ENCODE peak calls at places on chromosomes 6 and 20, in six cellular contexts. One of them, this sample, is unnamed.
A peak's percentile ranks its signal among the peaks of the same experiment; 100 is the strongest.

GRCh38 chr6:144710207-144710606 is 425.1 kb downstream of the UTRN start:
- DNase-seq in WTC11: no peak
- DNase-seq in tibial artery: no peak
- DNase-seq in left ventricle myocardium inferior: no peak
- DNase-seq in foreskin keratinocyte: peak; percentile 83
- DNase-seq in type B pancreatic cell: no peak
- DNase-seq in this sample: no peak

GRCh38 chr6:158143700-158144099 is 24.4 kb downstream of the SERAC1 start:
- DNase-seq in WTC11: peak; percentile 36
- DNase-seq in tibial artery: no peak
- DNase-seq in left ventricle myocardium inferior: no peak
- DNase-seq in foreskin keratinocyte: no peak
- DNase-seq in type B pancreatic cell: no peak
- DNase-seq in this sample: peak; percentile 32

GRCh38 chr20:33005132-33005566 is 916 bp upstream of the SUN5 start:
- DNase-seq in WTC11: no peak
- DNase-seq in tibial artery: no peak
- DNase-seq in left ventricle myocardium inferior: no peak
- DNase-seq in foreskin keratinocyte: no peak
- DNase-seq in type B pancreatic cell: no peak
- DNase-seq in this sample: peak; percentile 43

GRCh38 chr6:134477991-134478635 is 160.2 kb upstream of the SGK1 start:
- DNase-seq in WTC11: no peak
- DNase-seq in tibial artery: no peak
- DNase-seq in left ventricle myocardium inferior: no peak
- DNase-seq in foreskin keratinocyte: no peak
- DNase-seq in type B pancreatic cell: no peak
- DNase-seq in this sample: no peak

GRCh38 chr20:4067600-4068261 is 52.4 kb upstream of the RNF24 start:
- DNase-seq in WTC11: no peak
- DNase-seq in tibial artery: peak; percentile 74
- DNase-seq in left ventricle myocardium inferior: no peak
- DNase-seq in foreskin keratinocyte: no peak
- DNase-seq in type B pancreatic cell: no peak
- DNase-seq in this sample: no peak

GRCh38 chr6:157613011-157613522 is 210.0 kb upstream of the SNX9 start:
- DNase-seq in WTC11: no peak
- DNase-seq in tibial artery: no peak
- DNase-seq in left ventricle myocardium inferior: no peak
- DNase-seq in foreskin keratinocyte: peak; percentile 84
- DNase-seq in type B pancreatic cell: no peak
- DNase-seq in this sample: no peak

GRCh38 chr20:14210146-14210545 is 127.3 kb downstream of the FLRT3 start:
- DNase-seq in WTC11: no peak
- DNase-seq in tibial artery: no peak
- DNase-seq in left ventricle myocardium inferior: no peak
- DNase-seq in foreskin keratinocyte: no peak
- DNase-seq in type B pancreatic cell: no peak
- DNase-seq in this sample: no peak

GRCh38 chr6:47897233-47897632 is 115.4 kb downstream of the OPN5 start:
- DNase-seq in WTC11: no peak
- DNase-seq in tibial artery: no peak
- DNase-seq in left ventricle myocardium inferior: no peak
- DNase-seq in foreskin keratinocyte: no peak
- DNase-seq in type B pancreatic cell: no peak
- DNase-seq in this sample: no peak

GRCh38 chr20:38357653-38358207 is 11.4 kb downstream of the LBP start:
- DNase-seq in WTC11: no peak
- DNase-seq in tibial artery: no peak
- DNase-seq in left ventricle myocardium inferior: no peak
- DNase-seq in foreskin keratinocyte: no peak
- DNase-seq in type B pancreatic cell: no peak
- DNase-seq in this sample: no peak

GRCh38 chr6:100203391-100203790 is 209.4 kb upstream of the MCHR2 start:
- DNase-seq in WTC11: no peak
- DNase-seq in tibial artery: no peak
- DNase-seq in left ventricle myocardium inferior: no peak
- DNase-seq in foreskin keratinocyte: peak; percentile 91
- DNase-seq in type B pancreatic cell: no peak
- DNase-seq in this sample: no peak

GRCh38 chr6:122005661-122006060 is 393.8 kb upstream of the HSF2 start:
- DNase-seq in WTC11: no peak
- DNase-seq in tibial artery: no peak
- DNase-seq in left ventricle myocardium inferior: no peak
- DNase-seq in foreskin keratinocyte: no peak
- DNase-seq in type B pancreatic cell: no peak
- DNase-seq in this sample: no peak

GRCh38 chr6:55088896-55089295 is 85.4 kb upstream of the HCRTR2 start:
- DNase-seq in WTC11: no peak
- DNase-seq in tibial artery: no peak
- DNase-seq in left ventricle myocardium inferior: no peak
- DNase-seq in foreskin keratinocyte: no peak
- DNase-seq in type B pancreatic cell: no peak
- DNase-seq in this sample: no peak

GRCh38 chr6:43665376-43665775 is 20.5 kb downstream of the RSPH9 start:
- DNase-seq in WTC11: no peak
- DNase-seq in tibial artery: no peak
- DNase-seq in left ventricle myocardium inferior: no peak
- DNase-seq in foreskin keratinocyte: no peak
- DNase-seq in type B pancreatic cell: no peak
- DNase-seq in this sample: no peak

GRCh38 chr6:20875369-20875963 is 341.2 kb downstream of the CDKAL1 start:
- DNase-seq in WTC11: no peak
- DNase-seq in tibial artery: no peak
- DNase-seq in left ventricle myocardium inferior: no peak
- DNase-seq in foreskin keratinocyte: no peak
- DNase-seq in type B pancreatic cell: no peak
- DNase-seq in this sample: no peak

GRCh38 chr20:51014797-51015722 is 7.8 kb downstream of the KCNG1 start:
- DNase-seq in WTC11: peak; percentile 89
- DNase-seq in tibial artery: no peak
- DNase-seq in left ventricle myocardium inferior: no peak
- DNase-seq in foreskin keratinocyte: no peak
- DNase-seq in type B pancreatic cell: no peak
- DNase-seq in this sample: peak; percentile 52

GRCh38 chr6:2674857-2675256 is 75.9 kb downstream of the MYLK4 start:
- DNase-seq in WTC11: no peak
- DNase-seq in tibial artery: no peak
- DNase-seq in left ventricle myocardium inferior: no peak
- DNase-seq in foreskin keratinocyte: no peak
- DNase-seq in type B pancreatic cell: no peak
- DNase-seq in this sample: no peak

GRCh38 chr20:6626805-6627204 is 140.7 kb upstream of the BMP2 start:
- DNase-seq in WTC11: peak; percentile 55
- DNase-seq in tibial artery: no peak
- DNase-seq in left ventricle myocardium inferior: no peak
- DNase-seq in foreskin keratinocyte: no peak
- DNase-seq in type B pancreatic cell: no peak
- DNase-seq in this sample: no peak

GRCh38 chr6:160972111-160972510 is 19.5 kb upstream of the MAP3K4 start:
- DNase-seq in WTC11: no peak
- DNase-seq in tibial artery: no peak
- DNase-seq in left ventricle myocardium inferior: no peak
- DNase-seq in foreskin keratinocyte: peak; percentile 88
- DNase-seq in type B pancreatic cell: no peak
- DNase-seq in this sample: peak; percentile 28

GRCh38 chr6:16372029-16372776 is 133.8 kb downstream of the GMPR start:
- DNase-seq in WTC11: no peak
- DNase-seq in tibial artery: no peak
- DNase-seq in left ventricle myocardium inferior: no peak
- DNase-seq in foreskin keratinocyte: no peak
- DNase-seq in type B pancreatic cell: no peak
- DNase-seq in this sample: no peak

GRCh38 chr6:123879749-123880148 is 76.1 kb downstream of the NKAIN2 start:
- DNase-seq in WTC11: no peak
- DNase-seq in tibial artery: no peak
- DNase-seq in left ventricle myocardium inferior: no peak
- DNase-seq in foreskin keratinocyte: no peak
- DNase-seq in type B pancreatic cell: no peak
- DNase-seq in this sample: peak; percentile 6

GRCh38 chr6:131950767-131951575 is at the start of gene CCN2:
- DNase-seq in WTC11: peak; percentile 95
- DNase-seq in tibial artery: peak; percentile 90
- DNase-seq in left ventricle myocardium inferior: peak; percentile 77
- DNase-seq in foreskin keratinocyte: peak; percentile 90
- DNase-seq in type B pancreatic cell: peak; percentile 85
- DNase-seq in this sample: peak; percentile 25

GRCh38 chr6:73937805-73938204 is 241.8 kb downstream of the CD109 start:
- DNase-seq in WTC11: no peak
- DNase-seq in tibial artery: no peak
- DNase-seq in left ventricle myocardium inferior: no peak
- DNase-seq in foreskin keratinocyte: no peak
- DNase-seq in type B pancreatic cell: no peak
- DNase-seq in this sample: no peak

GRCh38 chr6:31878222-31878621 is 575 bp downstream of the SLC44A4 start:
- DNase-seq in WTC11: no peak
- DNase-seq in tibial artery: no peak
- DNase-seq in left ventricle myocardium inferior: no peak
- DNase-seq in foreskin keratinocyte: no peak
- DNase-seq in type B pancreatic cell: no peak
- DNase-seq in this sample: no peak

GRCh38 chr6:28838289-28838633 is 85.5 kb downstream of the TRIM27 start:
- DNase-seq in WTC11: peak; percentile 40
- DNase-seq in tibial artery: no peak
- DNase-seq in left ventricle myocardium inferior: peak; percentile 29
- DNase-seq in foreskin keratinocyte: no peak
- DNase-seq in type B pancreatic cell: peak; percentile 73
- DNase-seq in this sample: peak; percentile 46

GRCh38 chr6:80348263-80348662 is 241.8 kb downstream of the BCKDHB start:
- DNase-seq in WTC11: no peak
- DNase-seq in tibial artery: no peak
- DNase-seq in left ventricle myocardium inferior: peak; percentile 43
- DNase-seq in foreskin keratinocyte: no peak
- DNase-seq in type B pancreatic cell: no peak
- DNase-seq in this sample: no peak

GRCh38 chr20:37913563-37914366 is 10.8 kb downstream of the VSTM2L start:
- DNase-seq in WTC11: no peak
- DNase-seq in tibial artery: no peak
- DNase-seq in left ventricle myocardium inferior: no peak
- DNase-seq in foreskin keratinocyte: no peak
- DNase-seq in type B pancreatic cell: no peak
- DNase-seq in this sample: no peak

GRCh38 chr20:58406422-58407001 is 17.5 kb downstream of the VAPB start:
- DNase-seq in WTC11: no peak
- DNase-seq in tibial artery: no peak
- DNase-seq in left ventricle myocardium inferior: no peak
- DNase-seq in foreskin keratinocyte: no peak
- DNase-seq in type B pancreatic cell: no peak
- DNase-seq in this sample: no peak

GRCh38 chr6:22925920-22926587 is 356.7 kb downstream of the HDGFL1 start:
- DNase-seq in WTC11: no peak
- DNase-seq in tibial artery: no peak
- DNase-seq in left ventricle myocardium inferior: no peak
- DNase-seq in foreskin keratinocyte: peak; percentile 24
- DNase-seq in type B pancreatic cell: no peak
- DNase-seq in this sample: no peak

GRCh38 chr20:34982270-34983088 is 26.8 kb downstream of the MYH7B start:
- DNase-seq in WTC11: no peak
- DNase-seq in tibial artery: no peak
- DNase-seq in left ventricle myocardium inferior: no peak
- DNase-seq in foreskin keratinocyte: no peak
- DNase-seq in type B pancreatic cell: no peak
- DNase-seq in this sample: no peak

GRCh38 chr6:135870722-135871121 is 19.2 kb downstream of the PDE7B start:
- DNase-seq in WTC11: no peak
- DNase-seq in tibial artery: no peak
- DNase-seq in left ventricle myocardium inferior: no peak
- DNase-seq in foreskin keratinocyte: peak; percentile 20
- DNase-seq in type B pancreatic cell: no peak
- DNase-seq in this sample: no peak

GRCh38 chr20:1357921-1358671 is 29.2 kb upstream of the SDCBP2 start:
- DNase-seq in WTC11: no peak
- DNase-seq in tibial artery: no peak
- DNase-seq in left ventricle myocardium inferior: no peak
- DNase-seq in foreskin keratinocyte: no peak
- DNase-seq in type B pancreatic cell: no peak
- DNase-seq in this sample: no peak

GRCh38 chr6:689223-689622 is 3.7 kb downstream of the EXOC2 start:
- DNase-seq in WTC11: no peak
- DNase-seq in tibial artery: no peak
- DNase-seq in left ventricle myocardium inferior: no peak
- DNase-seq in foreskin keratinocyte: no peak
- DNase-seq in type B pancreatic cell: no peak
- DNase-seq in this sample: no peak

GRCh38 chr6:683742-684440 is 9.0 kb downstream of the EXOC2 start:
- DNase-seq in WTC11: peak; percentile 76
- DNase-seq in tibial artery: no peak
- DNase-seq in left ventricle myocardium inferior: no peak
- DNase-seq in foreskin keratinocyte: no peak
- DNase-seq in type B pancreatic cell: no peak
- DNase-seq in this sample: no peak

GRCh38 chr6:680666-681374 is 12.1 kb downstream of the EXOC2 start:
- DNase-seq in WTC11: no peak
- DNase-seq in tibial artery: no peak
- DNase-seq in left ventricle myocardium inferior: no peak
- DNase-seq in foreskin keratinocyte: no peak
- DNase-seq in type B pancreatic cell: no peak
- DNase-seq in this sample: no peak

GRCh38 chr6:684831-685636 is 7.9 kb downstream of the EXOC2 start:
- DNase-seq in WTC11: no peak
- DNase-seq in tibial artery: no peak
- DNase-seq in left ventricle myocardium inferior: no peak
- DNase-seq in foreskin keratinocyte: no peak
- DNase-seq in type B pancreatic cell: no peak
- DNase-seq in this sample: peak; percentile 69

GRCh38 chr6:686528-686927 is 6.4 kb downstream of the EXOC2 start:
- DNase-seq in WTC11: no peak
- DNase-seq in tibial artery: no peak
- DNase-seq in left ventricle myocardium inferior: no peak
- DNase-seq in foreskin keratinocyte: no peak
- DNase-seq in type B pancreatic cell: no peak
- DNase-seq in this sample: no peak
- TF ChIP-seq CTCF in WTC11: no peak
- TF ChIP-seq CTCF in tibial artery: no peak
- TF ChIP-seq CTCF in left ventricle myocardium inferior: peak; percentile 39
- TF ChIP-seq CTCF in foreskin keratinocyte: peak; percentile 18
- TF ChIP-seq CTCF in type B pancreatic cell: peak; percentile 31
- TF ChIP-seq CTCF in this sample: peak; percentile 26

GRCh38 chr6:30219244-30219643 is 6.0 kb upstream of the TRIM26 start:
- DNase-seq in WTC11: peak; percentile 44
- DNase-seq in tibial artery: no peak
- DNase-seq in left ventricle myocardium inferior: no peak
- DNase-seq in foreskin keratinocyte: no peak
- DNase-seq in type B pancreatic cell: no peak
- DNase-seq in this sample: peak; percentile 71
- TF ChIP-seq CTCF in WTC11: peak; percentile 28
- TF ChIP-seq CTCF in tibial artery: peak; percentile 50
- TF ChIP-seq CTCF in left ventricle myocardium inferior: peak; percentile 79
- TF ChIP-seq CTCF in foreskin keratinocyte: peak; percentile 89
- TF ChIP-seq CTCF in type B pancreatic cell: peak; percentile 79
- TF ChIP-seq CTCF in this sample: peak; percentile 86

GRCh38 chr6:75206338-75207210 is 721 bp upstream of the COL12A1 start:
- DNase-seq in WTC11: no peak
- DNase-seq in tibial artery: no peak
- DNase-seq in left ventricle myocardium inferior: no peak
- DNase-seq in foreskin keratinocyte: no peak
- DNase-seq in type B pancreatic cell: no peak
- DNase-seq in this sample: peak; percentile 15
- TF ChIP-seq CTCF in WTC11: no peak
- TF ChIP-seq CTCF in tibial artery: no peak
- TF ChIP-seq CTCF in left ventricle myocardium inferior: no peak
- TF ChIP-seq CTCF in foreskin keratinocyte: peak; percentile 2
- TF ChIP-seq CTCF in type B pancreatic cell: no peak
- TF ChIP-seq CTCF in this sample: no peak

GRCh38 chr20:20594171-20594530 is 118.3 kb downstream of the RALGAPA2 start:
- DNase-seq in WTC11: no peak
- DNase-seq in tibial artery: no peak
- DNase-seq in left ventricle myocardium inferior: no peak
- DNase-seq in foreskin keratinocyte: no peak
- DNase-seq in type B pancreatic cell: no peak
- DNase-seq in this sample: peak; percentile 23
- TF ChIP-seq CTCF in WTC11: no peak
- TF ChIP-seq CTCF in tibial artery: peak; percentile 27
- TF ChIP-seq CTCF in left ventricle myocardium inferior: peak; percentile 23
- TF ChIP-seq CTCF in foreskin keratinocyte: peak; percentile 52
- TF ChIP-seq CTCF in type B pancreatic cell: peak; percentile 50
- TF ChIP-seq CTCF in this sample: peak; percentile 45

This sample was measured in GM10248.